ENCODE peak calls at places on chromosome 1, in eight cellular contexts. One of them, this sample, is unnamed.

GRCh38 chr1:11802616-11802972 is 3.2 kb downstream of the MTHFR start:
- DNase-seq in uterus: no peak
- DNase-seq in WERI-Rb-1: no peak
- DNase-seq in heart right ventricle: no peak
- DNase-seq in spleen: peak; percentile 81
- DNase-seq in left lung: no peak
- DNase-seq in colonic mucosa: peak; percentile 43
- DNase-seq in IMR-90: peak; percentile 7
- DNase-seq in this sample: no peak

GRCh38 chr1:56811331-56811730 is 7.9 kb downstream of the FYB2 start:
- DNase-seq in uterus: no peak
- DNase-seq in WERI-Rb-1: no peak
- DNase-seq in heart right ventricle: no peak
- DNase-seq in spleen: no peak
- DNase-seq in left lung: no peak
- DNase-seq in colonic mucosa: no peak
- DNase-seq in IMR-90: no peak
- DNase-seq in this sample: no peak

GRCh38 chr1:108016451-108016920 is 51.5 kb upstream of the VAV3 start:
- DNase-seq in uterus: no peak
- DNase-seq in WERI-Rb-1: no peak
- DNase-seq in heart right ventricle: no peak
- DNase-seq in spleen: no peak
- DNase-seq in left lung: no peak
- DNase-seq in colonic mucosa: no peak
- DNase-seq in IMR-90: no peak
- DNase-seq in this sample: no peak

GRCh38 chr1:192732787-192733186 is 76.1 kb upstream of the RGS2 start:
- DNase-seq in uterus: no peak
- DNase-seq in WERI-Rb-1: peak; percentile 9
- DNase-seq in heart right ventricle: no peak
- DNase-seq in spleen: no peak
- DNase-seq in left lung: no peak
- DNase-seq in colonic mucosa: no peak
- DNase-seq in IMR-90: no peak
- DNase-seq in this sample: no peak

GRCh38 chr1:187413770-187414169 is 585.0 kb downstream of the PLA2G4A start:
- DNase-seq in uterus: no peak
- DNase-seq in WERI-Rb-1: no peak
- DNase-seq in heart right ventricle: no peak
- DNase-seq in spleen: no peak
- DNase-seq in left lung: no peak
- DNase-seq in colonic mucosa: no peak
- DNase-seq in IMR-90: peak; percentile 34
- DNase-seq in this sample: no peak

GRCh38 chr1:239947789-239948188 is 143.9 kb upstream of the FMN2 start:
- DNase-seq in uterus: no peak
- DNase-seq in WERI-Rb-1: no peak
- DNase-seq in heart right ventricle: no peak
- DNase-seq in spleen: no peak
- DNase-seq in left lung: no peak
- DNase-seq in colonic mucosa: no peak
- DNase-seq in IMR-90: peak; percentile 16
- DNase-seq in this sample: no peak

GRCh38 chr1:15627343-15627988 is 10.2 kb downstream of the DDI2 start:
- DNase-seq in uterus: no peak
- DNase-seq in WERI-Rb-1: no peak
- DNase-seq in heart right ventricle: no peak
- DNase-seq in spleen: no peak
- DNase-seq in left lung: no peak
- DNase-seq in colonic mucosa: no peak
- DNase-seq in IMR-90: peak; percentile 26
- DNase-seq in this sample: no peak

GRCh38 chr1:240705584-240705983 is 93.6 kb upstream of the GREM2 start:
- DNase-seq in uterus: no peak
- DNase-seq in WERI-Rb-1: no peak
- DNase-seq in heart right ventricle: no peak
- DNase-seq in spleen: no peak
- DNase-seq in left lung: no peak
- DNase-seq in colonic mucosa: no peak
- DNase-seq in IMR-90: peak; percentile 76
- DNase-seq in this sample: no peak

GRCh38 chr1:1157033-1157365 is 16.7 kb upstream of the TTLL10 start:
- DNase-seq in uterus: no peak
- DNase-seq in WERI-Rb-1: no peak
- DNase-seq in heart right ventricle: peak; percentile 38
- DNase-seq in spleen: no peak
- DNase-seq in left lung: no peak
- DNase-seq in colonic mucosa: peak; percentile 64
- DNase-seq in IMR-90: no peak
- DNase-seq in this sample: no peak

GRCh38 chr1:1160281-1160930 is 13.3 kb upstream of the TTLL10 start:
- DNase-seq in uterus: no peak
- DNase-seq in WERI-Rb-1: no peak
- DNase-seq in heart right ventricle: no peak
- DNase-seq in spleen: no peak
- DNase-seq in left lung: no peak
- DNase-seq in colonic mucosa: no peak
- DNase-seq in IMR-90: no peak
- DNase-seq in this sample: no peak

GRCh38 chr1:1156140-1157032 is 17.3 kb upstream of the TTLL10 start:
- DNase-seq in uterus: no peak
- DNase-seq in WERI-Rb-1: no peak
- DNase-seq in heart right ventricle: no peak
- DNase-seq in spleen: no peak
- DNase-seq in left lung: no peak
- DNase-seq in colonic mucosa: no peak
- DNase-seq in IMR-90: no peak
- DNase-seq in this sample: no peak

GRCh38 chr1:1157426-1157913 is 16.2 kb upstream of the TTLL10 start:
- DNase-seq in uterus: peak; percentile 85
- DNase-seq in WERI-Rb-1: no peak
- DNase-seq in heart right ventricle: peak; percentile 90
- DNase-seq in spleen: peak; percentile 92
- DNase-seq in left lung: peak; percentile 92
- DNase-seq in colonic mucosa: peak; percentile 95
- DNase-seq in IMR-90: peak; percentile 79
- DNase-seq in this sample: peak; percentile 96

DNA sequence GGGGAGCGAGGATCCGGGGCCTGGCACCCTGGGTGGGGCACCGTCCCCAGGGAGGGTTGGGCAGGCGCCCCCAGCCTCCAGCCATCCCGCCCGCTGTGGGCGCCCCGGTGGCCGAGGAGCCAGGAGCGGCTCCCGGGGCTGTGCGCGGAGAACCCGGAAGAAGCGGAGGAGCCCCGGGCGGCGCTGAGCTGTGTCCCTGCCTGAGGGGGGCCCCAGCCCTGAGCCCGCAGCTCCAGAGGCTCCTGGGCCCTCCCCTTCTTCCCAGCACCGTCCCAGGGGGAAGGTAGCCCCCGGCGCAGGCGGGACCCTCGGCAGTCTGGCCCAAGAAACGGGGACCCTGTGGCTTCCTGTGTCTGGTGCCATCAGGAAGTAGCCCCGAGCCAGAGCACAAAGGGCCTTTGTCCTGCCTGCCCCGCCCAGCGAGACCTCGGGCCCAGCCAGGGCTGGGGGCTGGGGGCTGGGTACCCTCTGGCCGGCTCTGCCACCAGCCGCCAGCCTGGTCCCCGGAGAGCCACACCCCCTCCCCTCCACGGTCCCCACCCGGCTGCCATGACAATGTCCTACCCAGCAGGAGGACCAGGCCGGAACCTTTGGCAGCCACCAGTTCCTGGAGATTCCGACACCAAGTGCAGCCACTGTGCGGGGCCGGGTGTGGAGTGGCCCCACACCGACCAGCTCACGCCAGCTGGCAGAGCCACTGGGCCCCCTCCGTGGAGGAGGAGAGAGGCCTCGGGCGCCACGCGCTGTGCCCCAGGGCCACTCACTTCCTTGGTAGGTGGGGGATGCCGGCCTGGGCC is 15.6 kb upstream of the TTLL10 start:
- DNase-seq in uterus: peak; percentile 32
- DNase-seq in WERI-Rb-1: no peak
- DNase-seq in heart right ventricle: peak; percentile 63
- DNase-seq in spleen: no peak
- DNase-seq in left lung: peak; percentile 52
- DNase-seq in colonic mucosa: peak; percentile 86
- DNase-seq in IMR-90: no peak
- DNase-seq in this sample: peak; percentile 79
- TF ChIP-seq CTCF in uterus: no peak
- TF ChIP-seq CTCF in WERI-Rb-1: no peak
- TF ChIP-seq CTCF in heart right ventricle: no peak
- TF ChIP-seq CTCF in spleen: no peak
- TF ChIP-seq CTCF in left lung: no peak
- TF ChIP-seq CTCF in colonic mucosa: no peak
- TF ChIP-seq CTCF in IMR-90: no peak
- TF ChIP-seq CTCF in this sample: no peak

GRCh38 chr1:223723351-223723904 is 11.1 kb downstream of the CAPN2 start:
- DNase-seq in uterus: no peak
- DNase-seq in WERI-Rb-1: no peak
- DNase-seq in heart right ventricle: no peak
- DNase-seq in spleen: no peak
- DNase-seq in left lung: no peak
- DNase-seq in colonic mucosa: no peak
- DNase-seq in IMR-90: no peak
- DNase-seq in this sample: no peak

GRCh38 chr1:223718850-223719249 is 6.5 kb downstream of the CAPN2 start:
- DNase-seq in uterus: no peak
- DNase-seq in WERI-Rb-1: no peak
- DNase-seq in heart right ventricle: no peak
- DNase-seq in spleen: no peak
- DNase-seq in left lung: no peak
- DNase-seq in colonic mucosa: no peak
- DNase-seq in IMR-90: peak; percentile 46
- DNase-seq in this sample: no peak

GRCh38 chr1:223717695-223718363 is 5.5 kb downstream of the CAPN2 start:
- DNase-seq in uterus: no peak
- DNase-seq in WERI-Rb-1: no peak
- DNase-seq in heart right ventricle: no peak
- DNase-seq in spleen: no peak
- DNase-seq in left lung: no peak
- DNase-seq in colonic mucosa: no peak
- DNase-seq in IMR-90: peak; percentile 53
- DNase-seq in this sample: no peak

GRCh38 chr1:223721658-223722606 is 9.6 kb downstream of the CAPN2 start:
- DNase-seq in uterus: no peak
- DNase-seq in WERI-Rb-1: no peak
- DNase-seq in heart right ventricle: no peak
- DNase-seq in spleen: no peak
- DNase-seq in left lung: no peak
- DNase-seq in colonic mucosa: no peak
- DNase-seq in IMR-90: no peak
- DNase-seq in this sample: no peak

DNA sequence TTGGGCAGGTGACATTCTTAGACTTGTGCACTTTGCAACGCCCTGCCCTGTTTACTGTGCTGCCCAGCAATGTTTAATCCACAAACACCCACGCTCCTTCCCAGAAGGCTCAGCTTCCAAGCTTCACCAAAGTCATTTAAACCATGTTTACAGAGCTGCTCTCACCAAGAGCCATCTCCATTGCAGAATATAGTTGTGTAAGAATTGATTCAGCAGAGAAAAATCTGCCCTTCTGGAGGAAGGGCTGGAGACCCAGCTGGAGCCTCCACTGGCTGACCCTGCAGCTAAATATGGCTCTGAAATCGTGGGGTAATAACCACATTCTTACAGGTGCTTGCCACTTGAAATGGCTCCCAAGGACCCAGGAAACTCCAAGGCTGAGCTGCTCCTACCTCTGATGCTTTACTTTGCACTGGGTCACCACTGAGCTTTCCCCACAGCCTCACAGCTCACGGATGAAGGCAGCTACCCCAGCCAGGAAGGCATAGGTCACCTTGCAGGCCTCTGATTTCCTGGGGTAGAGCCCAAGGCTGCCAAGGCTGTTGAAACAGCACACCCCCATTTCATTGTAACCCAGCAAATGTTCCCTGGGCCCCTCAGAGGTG is 8.8 kb downstream of the CAPN2 start:
- DNase-seq in uterus: no peak
- DNase-seq in WERI-Rb-1: no peak
- DNase-seq in heart right ventricle: no peak
- DNase-seq in spleen: no peak
- DNase-seq in left lung: peak; percentile 70
- DNase-seq in colonic mucosa: peak; percentile 83
- DNase-seq in IMR-90: peak; percentile 95
- DNase-seq in this sample: no peak
- H3K27ac ChIP-seq in uterus: peak overlapping the region; percentile 55
- H3K27ac ChIP-seq in WERI-Rb-1: no peak overlapping the region
- H3K27ac ChIP-seq in heart right ventricle: peak overlapping the region; percentile 9
- H3K27ac ChIP-seq in spleen: no peak overlapping the region
- H3K27ac ChIP-seq in left lung: peak overlapping the region; percentile 96
- H3K27ac ChIP-seq in colonic mucosa: peak overlapping the region; percentile 84
- H3K27ac ChIP-seq in IMR-90: peak overlapping the region; percentile 69
- H3K27ac ChIP-seq in this sample: peak overlapping the region; percentile 32

DNA sequence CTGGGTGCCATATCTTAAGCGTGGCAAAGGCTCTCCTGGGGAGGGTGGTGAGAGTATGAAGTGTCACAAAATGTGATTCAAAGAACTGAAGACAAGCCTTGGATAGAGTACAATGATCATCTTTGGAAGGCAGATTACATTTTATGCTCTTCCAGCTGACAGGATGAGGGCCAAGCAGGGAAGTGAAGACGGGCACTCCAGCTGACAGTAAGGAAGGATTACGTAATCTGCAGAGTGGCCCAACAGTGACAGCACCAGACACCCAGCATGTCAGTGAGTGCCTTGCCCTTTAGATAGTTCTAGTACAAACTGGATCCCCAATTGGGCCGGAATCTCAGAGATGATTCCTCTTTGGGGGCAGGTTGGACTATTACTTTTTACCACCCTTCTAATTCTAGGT is 52.7 kb downstream of the UBE2T start:
- DNase-seq in uterus: no peak
- DNase-seq in WERI-Rb-1: no peak
- DNase-seq in heart right ventricle: no peak
- DNase-seq in spleen: peak; percentile 2
- DNase-seq in left lung: no peak
- DNase-seq in colonic mucosa: no peak
- DNase-seq in IMR-90: no peak
- DNase-seq in this sample: no peak
- TF ChIP-seq CTCF in uterus: no peak
- TF ChIP-seq CTCF in WERI-Rb-1: no peak
- TF ChIP-seq CTCF in heart right ventricle: no peak
- TF ChIP-seq CTCF in spleen: no peak
- TF ChIP-seq CTCF in left lung: no peak
- TF ChIP-seq CTCF in colonic mucosa: no peak
- TF ChIP-seq CTCF in IMR-90: no peak
- TF ChIP-seq CTCF in this sample: no peak

GRCh38 chr1:209789245-209789644 is 4.9 kb upstream of the C1orf74 start:
- DNase-seq in uterus: no peak
- DNase-seq in WERI-Rb-1: no peak
- DNase-seq in heart right ventricle: no peak
- DNase-seq in spleen: no peak
- DNase-seq in left lung: no peak
- DNase-seq in colonic mucosa: no peak
- DNase-seq in IMR-90: no peak
- DNase-seq in this sample: no peak

GRCh38 chr1:209787551-209787950 is 3.2 kb upstream of the C1orf74 start:
- DNase-seq in uterus: no peak
- DNase-seq in WERI-Rb-1: no peak
- DNase-seq in heart right ventricle: no peak
- DNase-seq in spleen: no peak
- DNase-seq in left lung: no peak
- DNase-seq in colonic mucosa: peak; percentile 62
- DNase-seq in IMR-90: peak; percentile 41
- DNase-seq in this sample: peak; percentile 79

GRCh38 chr1:209790286-209791193 is 6.2 kb upstream of the C1orf74 start:
- DNase-seq in uterus: no peak
- DNase-seq in WERI-Rb-1: no peak
- DNase-seq in heart right ventricle: no peak
- DNase-seq in spleen: no peak
- DNase-seq in left lung: no peak
- DNase-seq in colonic mucosa: no peak
- DNase-seq in IMR-90: peak; percentile 6
- DNase-seq in this sample: no peak

GRCh38 chr1:209796733-209797025 is 9.3 kb downstream of the IRF6 start:
- DNase-seq in uterus: no peak
- DNase-seq in WERI-Rb-1: no peak
- DNase-seq in heart right ventricle: no peak
- DNase-seq in spleen: no peak
- DNase-seq in left lung: no peak
- DNase-seq in colonic mucosa: no peak
- DNase-seq in IMR-90: no peak
- DNase-seq in this sample: no peak

GRCh38 chr1:209791920-209792319 is 7.6 kb upstream of the C1orf74 start:
- DNase-seq in uterus: no peak
- DNase-seq in WERI-Rb-1: no peak
- DNase-seq in heart right ventricle: no peak
- DNase-seq in spleen: no peak
- DNase-seq in left lung: no peak
- DNase-seq in colonic mucosa: peak; percentile 75
- DNase-seq in IMR-90: no peak
- DNase-seq in this sample: no peak
- H3K27ac ChIP-seq in uterus: no peak overlapping the region
- H3K27ac ChIP-seq in WERI-Rb-1: no peak overlapping the region
- H3K27ac ChIP-seq in heart right ventricle: no peak overlapping the region
- H3K27ac ChIP-seq in spleen: no peak overlapping the region
- H3K27ac ChIP-seq in left lung: no peak overlapping the region
- H3K27ac ChIP-seq in colonic mucosa: peak overlapping the region; percentile 60
- H3K27ac ChIP-seq in IMR-90: no peak overlapping the region
- H3K27ac ChIP-seq in this sample: no peak overlapping the region

This sample was measured in sigmoid colon.